ENCODE peak calls at places on chromosomes 4 and X, in seven cellular contexts. M is left ventricle myocardium inferior, V is heart left ventricle, H is adrenal gland, W is Caco-2, U is psoas muscle, Z is mucosa of descending colon. R is an unnamed sample.

GRCh38 chrX:91414710-91415109 is 19.9 kb upstream of the PABPC5 start:
- DNase-seq in U (no peak), Z (no peak), W (no peak), V (no peak), M (no peak), H (peak; percentile 62), R (no peak)

GRCh38 chrX:39653656-39654055 is 444.1 kb downstream of the BCOR start:
- DNase-seq in M (no peak), W (no peak), H (no peak), Z (no peak), V (no peak), U (no peak), R (no peak)

GRCh38 chrX:101759000-101759399 is 99.3 kb upstream of the ARMCX2 start:
- DNase-seq in W (peak; percentile 42), M (peak; percentile 9), H (peak; percentile 74), Z (no peak), V (peak; percentile 29), U (peak; percentile 47), R (peak; percentile 1)

GRCh38 chrX:8971116-8971515 is 62.8 kb downstream of the FAM9B start:
- DNase-seq in W (no peak), Z (no peak), M (no peak), H (no peak), U (no peak), V (no peak), R (peak; percentile 17)

GRCh38 chrX:97155809-97156208 is 272.1 kb downstream of the RPA4 start:
- DNase-seq in M (no peak), H (no peak), U (no peak), Z (no peak), V (no peak), W (no peak), R (no peak)

GRCh38 chr4:128859887-128860774 is 50.6 kb downstream of the JADE1 start:
- DNase-seq in H (no peak), M (no peak), W (no peak), Z (no peak), V (no peak), U (no peak), R (no peak)

GRCh38 chrX:40327085-40327484 is 229.3 kb upstream of the BCOR start:
- DNase-seq in V (no peak), W (no peak), H (no peak), M (no peak), U (no peak), Z (no peak), R (no peak)

GRCh38 chr4:177308125-177308524 is 1.5 kb upstream of the NEIL3 start:
- DNase-seq in U (no peak), Z (no peak), M (no peak), V (no peak), W (no peak), H (peak; percentile 75), R (peak; percentile 81)

GRCh38 chr4:1195894-1196401 is 23.6 kb upstream of the SPON2 start:
- DNase-seq in U (no peak), V (no peak), Z (peak; percentile 21), H (peak; percentile 35), W (peak; percentile 24), M (no peak), R (no peak)

GRCh38 chrX:44878780-44879179 is 5.8 kb downstream of the KDM6A start:
- DNase-seq in W (no peak), Z (no peak), U (no peak), M (no peak), H (no peak), V (no peak), R (no peak)

GRCh38 chr4:48290146-48290772 is 20.6 kb upstream of the TEC start:
- DNase-seq in W (no peak), Z (no peak), V (no peak), H (no peak), M (no peak), U (no peak), R (peak; percentile 6)

GRCh38 chrX:103464071-103464773 is 55.1 kb downstream of the RAB40A start:
- DNase-seq in M (no peak), W (no peak), V (no peak), H (peak; percentile 53), Z (no peak), U (no peak), R (peak; percentile 36)

GRCh38 chrX:153766098-153766817 is 2.2 kb downstream of the PLXNB3 start:
- DNase-seq in H (peak; percentile 73), V (peak; percentile 20), Z (peak; percentile 30), W (no peak), U (peak; percentile 49), M (no peak), R (peak; percentile 65)

GRCh38 chr4:2828758-2829181 is 14.9 kb upstream of the ADD1 start:
- DNase-seq in M (peak; percentile 11), V (peak; percentile 18), H (no peak), Z (peak; percentile 13), W (peak; percentile 17), U (peak; percentile 36), R (no peak)

GRCh38 chrX:156001667-156002021 is 4.1 kb downstream of the IL9R start:
- DNase-seq in H (no peak), Z (no peak), M (no peak), U (no peak), W (no peak), V (no peak), R (no peak)

GRCh38 chr4:146632770-146633470 is 5.8 kb upstream of the POU4F2 start:
- DNase-seq in Z (no peak), U (no peak), W (no peak), V (no peak), M (no peak), H (no peak), R (no peak)
- TF ChIP-seq CTCF in Z (no peak), U (no peak), W (no peak), V (no peak), M (no peak), H (no peak), R (no peak)

GRCh38 chr4:73674451-73674919 is 54.2 kb upstream of the RASSF6 start:
- DNase-seq in W (no peak), M (peak; percentile 29), H (peak; percentile 88), Z (no peak), U (no peak), V (peak; percentile 29), R (peak; percentile 93)
- H3K4me1 ChIP-seq in W (no peaks in the 10 kb centered on the region), M (no peaks in the 10 kb centered on the region), H (peaks cover 24% of the 10 kb centered on the region), Z (no peaks in the 10 kb centered on the region), U (no peaks in the 10 kb centered on the region), V (no peaks in the 10 kb centered on the region), R (peaks cover 36% of the 10 kb centered on the region)

DNA sequence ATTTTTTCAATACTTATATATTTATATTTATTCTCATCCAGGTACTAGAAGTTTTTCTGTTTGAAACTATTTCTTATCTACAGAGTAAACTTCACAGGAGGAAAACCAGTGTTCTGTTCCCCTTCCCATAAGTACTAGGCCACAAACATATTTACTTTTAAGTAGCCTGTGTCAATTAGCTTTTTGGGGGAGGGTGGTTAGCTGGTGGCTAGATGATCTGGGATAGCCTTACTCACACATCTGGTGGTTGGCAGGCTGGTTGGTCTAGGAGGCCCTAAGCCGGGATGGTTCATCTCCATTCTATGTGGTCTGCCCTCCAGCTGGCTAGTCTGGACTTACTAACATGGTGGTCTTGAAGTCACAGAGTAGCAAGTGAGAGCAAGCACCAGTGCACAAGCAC is 6.2 kb downstream of the JADE3 start:
- DNase-seq in U (no peak), Z (no peak), V (no peak), M (no peak), W (no peak), H (no peak), R (no peak)
- TF ChIP-seq CTCF in U (no peak), Z (no peak), V (no peak), M (no peak), W (no peak), H (no peak), R (no peak)

DNA sequence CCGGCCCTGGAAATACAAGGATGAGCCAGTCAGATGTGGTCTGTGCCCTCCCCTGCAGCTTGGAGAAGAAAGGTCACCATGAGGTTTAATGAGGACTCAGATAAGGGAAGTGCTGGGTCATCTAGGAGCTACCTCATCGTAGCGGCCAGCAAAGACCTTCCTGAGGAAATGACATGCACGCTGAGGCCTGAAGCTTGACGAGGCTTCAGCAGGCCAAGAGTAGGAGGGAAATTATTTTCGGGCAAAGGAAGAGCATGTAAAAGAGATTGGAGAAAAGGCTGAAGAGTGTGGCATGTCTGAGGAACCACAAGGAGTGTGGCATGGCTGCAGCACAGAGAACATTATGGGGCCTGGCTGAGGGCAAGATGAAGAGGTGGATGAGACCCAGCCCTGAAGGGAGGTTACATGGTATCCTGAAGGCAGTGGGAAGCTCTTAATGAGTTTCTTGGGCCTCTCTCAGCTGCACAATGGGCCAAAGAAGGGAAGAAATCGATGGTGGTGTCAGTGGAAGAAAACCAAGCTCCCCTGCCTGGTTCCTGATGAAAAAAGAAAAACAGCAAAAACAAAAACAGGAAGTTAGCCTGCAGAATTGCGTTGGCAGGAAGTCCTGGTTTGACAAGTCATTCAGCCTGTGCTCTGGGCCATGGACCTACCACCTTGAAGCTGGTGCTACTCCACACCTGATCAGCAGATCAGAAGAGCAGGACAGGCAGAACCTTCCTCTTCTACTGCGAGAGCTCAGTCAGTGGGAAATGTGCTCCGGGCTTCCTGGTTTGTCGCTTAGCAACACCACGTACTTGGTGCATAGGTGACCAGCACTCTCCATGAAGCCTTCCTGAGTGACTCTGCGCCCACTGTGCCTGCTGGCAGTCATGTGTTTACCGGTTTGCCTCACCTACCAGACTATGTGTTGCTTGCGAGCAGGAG is 134.5 kb upstream of the KLF3 start:
- DNase-seq in H (peak; percentile 76), Z (peak; percentile 68), V (peak; percentile 36), W (no peak), U (no peak), M (peak; percentile 20), R (no peak)
- H3K4me1 ChIP-seq in H (no peaks in the 10 kb centered on the region), Z (peaks cover 4% of the 10 kb centered on the region), V (peaks cover 8% of the 10 kb centered on the region), W (no peaks in the 10 kb centered on the region), U (no peaks in the 10 kb centered on the region), M (peaks cover 13% of the 10 kb centered on the region), R (no peaks in the 10 kb centered on the region)

GRCh38 chr4:84681488-84682274 is 98.8 kb downstream of the CDS1 start:
- DNase-seq in M (no peak), W (no peak), Z (peak; percentile 36), V (no peak), U (no peak), H (no peak), R (peak; percentile 58)
- TF ChIP-seq CTCF in M (no peak), W (no peak), Z (no peak), V (no peak), U (no peak), H (no peak), R (no peak)

DNA sequence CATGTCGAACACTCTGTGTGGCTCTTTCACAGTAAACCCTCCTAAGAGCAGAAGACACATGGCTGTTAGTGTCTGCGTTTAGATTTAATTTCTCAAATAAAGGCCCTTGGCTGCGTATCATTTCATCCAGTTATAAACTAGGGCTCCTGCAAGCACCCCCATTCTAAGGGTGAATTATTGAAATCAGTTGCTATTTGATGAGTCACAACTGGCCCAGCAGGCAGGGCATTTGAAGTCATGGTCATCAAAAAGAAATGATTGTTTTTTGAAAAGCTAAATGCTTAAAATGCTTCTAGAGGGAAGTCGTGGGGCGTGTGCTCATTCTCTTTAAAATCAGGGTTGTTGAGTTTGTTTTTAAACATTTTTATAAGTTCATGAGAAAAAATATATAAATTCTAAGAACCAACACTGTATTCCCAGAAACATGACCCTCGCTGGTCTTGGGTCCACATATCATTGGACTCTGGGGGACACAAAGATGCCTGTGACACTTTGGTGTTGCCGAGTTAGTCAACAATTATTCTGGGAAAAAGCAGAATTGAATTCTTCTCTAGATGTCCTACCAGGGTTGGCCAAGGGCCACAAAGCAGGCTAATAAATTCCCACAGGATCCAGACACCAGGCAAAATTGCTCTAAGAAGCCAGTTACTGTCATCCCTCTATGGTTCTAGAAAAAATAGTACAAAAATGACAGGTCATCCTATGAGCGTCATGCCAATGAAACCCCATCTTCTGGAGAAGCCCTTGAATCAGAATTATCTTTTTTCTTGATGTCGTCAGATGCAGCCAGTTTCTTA is 99.5 kb upstream of the MYOZ2 start:
- DNase-seq in Z (no peak), U (peak; percentile 72), M (no peak), W (no peak), V (peak; percentile 53), H (peak; percentile 70), R (no peak)
- H3K4me1 ChIP-seq in Z (no peaks in the 10 kb centered on the region), U (peaks cover 51% of the 10 kb centered on the region), M (peaks cover 81% of the 10 kb centered on the region), W (peaks cover 2% of the 10 kb centered on the region), V (peaks cover 53% of the 10 kb centered on the region), H (no peaks in the 10 kb centered on the region), R (peaks cover 20% of the 10 kb centered on the region)